ENCODE peak calls at places on chromosome 16, in four cellular contexts. A is endothelial cell, W is GM23338, S is Caco-2. Q is an unnamed sample.

GRCh38 chr16:17109413-17109812 is 361.3 kb downstream of the XYLT1 start:
- DNase-seq in A (no peak), W (no peak), S (no peak), Q (no peak)

GRCh38 chr16:68921654-68922053 is 78.3 kb downstream of the TANGO6 start:
- DNase-seq in A (no peak), W (no peak), S (peak), Q (no peak)

GRCh38 chr16:23132921-23133532 is 16.2 kb downstream of the USP31 start:
- DNase-seq in A (no peak), W (no peak), S (no peak), Q (no peak)

GRCh38 chr16:27867122-27868110 is 196.1 kb downstream of the GSG1L start:
- DNase-seq in A (peak), W (peak), S (peak), Q (peak)

GRCh38 chr16:85750827-85751641 is at the start of gene C16orf74:
- DNase-seq in A (peak), W (peak), S (no peak), Q (peak)

GRCh38 chr16:2964416-2965223 is 545 bp downstream of the KREMEN2 start:
- DNase-seq in A (peak), W (peak), S (peak), Q (peak)

GRCh38 chr16:29674188-29674587 is 4.8 kb upstream of the QPRT start:
- DNase-seq in A (no peak), W (no peak), S (no peak), Q (no peak)

GRCh38 chr16:79270011-79270410 is 330.5 kb downstream of the MAF start:
- DNase-seq in A (no peak), W (no peak), S (no peak), Q (no peak)

GRCh38 chr16:73037331-73037745 is 10.6 kb downstream of the ZFHX3 start:
- DNase-seq in A (no peak), W (no peak), S (peak), Q (no peak)

GRCh38 chr16:10959161-10959560 is 14.8 kb downstream of the CLEC16A start:
- DNase-seq in A (no peak), W (no peak), S (no peak), Q (no peak)

GRCh38 chr16:1744338-1744840 is 27.0 kb downstream of the NME3 start:
- DNase-seq in A (no peak), W (peak), S (no peak), Q (no peak)

GRCh38 chr16:84832488-84833141 is 12.8 kb downstream of the CRISPLD2 start:
- DNase-seq in A (no peak), W (no peak), S (no peak), Q (no peak)

GRCh38 chr16:30997000-30997886 is 12.2 kb downstream of the HSD3B7 start:
- DNase-seq in A (peak), W (peak), S (peak), Q (peak)

GRCh38 chr16:10521681-10522274 is 58.6 kb downstream of the EMP2 start:
- DNase-seq in A (peak), W (peak), S (no peak), Q (peak)

GRCh38 chr16:12651765-12652531 is 151.7 kb downstream of the CPPED1 start:
- DNase-seq in A (no peak), W (no peak), S (no peak), Q (no peak)

DNA sequence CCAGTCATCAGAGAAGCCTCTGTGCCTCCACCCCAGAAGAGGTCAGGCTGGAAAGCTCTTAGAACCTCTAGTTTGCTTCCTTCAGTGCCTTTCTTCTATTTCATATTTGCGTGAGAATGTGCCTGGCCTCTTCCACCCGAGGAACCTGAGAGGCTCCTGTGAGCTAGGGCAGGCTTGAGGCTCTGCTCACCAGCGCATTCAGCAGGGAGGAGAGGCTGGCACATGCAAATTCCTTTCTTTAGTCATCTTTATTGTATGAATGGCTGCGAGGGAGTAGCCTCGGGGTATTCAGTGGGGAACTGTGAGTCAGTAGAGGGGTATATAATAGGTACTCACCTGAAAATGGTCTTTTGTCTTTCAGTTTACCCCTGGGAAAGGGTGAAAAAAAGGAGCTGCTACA is 268.3 kb downstream of the ABCC12 start:
- DNase-seq in A (no peak), W (peak), S (no peak), Q (no peak)
- TF ChIP-seq CTCF in A (no peak), W (no peak), S (no peak), Q (no peak)

DNA sequence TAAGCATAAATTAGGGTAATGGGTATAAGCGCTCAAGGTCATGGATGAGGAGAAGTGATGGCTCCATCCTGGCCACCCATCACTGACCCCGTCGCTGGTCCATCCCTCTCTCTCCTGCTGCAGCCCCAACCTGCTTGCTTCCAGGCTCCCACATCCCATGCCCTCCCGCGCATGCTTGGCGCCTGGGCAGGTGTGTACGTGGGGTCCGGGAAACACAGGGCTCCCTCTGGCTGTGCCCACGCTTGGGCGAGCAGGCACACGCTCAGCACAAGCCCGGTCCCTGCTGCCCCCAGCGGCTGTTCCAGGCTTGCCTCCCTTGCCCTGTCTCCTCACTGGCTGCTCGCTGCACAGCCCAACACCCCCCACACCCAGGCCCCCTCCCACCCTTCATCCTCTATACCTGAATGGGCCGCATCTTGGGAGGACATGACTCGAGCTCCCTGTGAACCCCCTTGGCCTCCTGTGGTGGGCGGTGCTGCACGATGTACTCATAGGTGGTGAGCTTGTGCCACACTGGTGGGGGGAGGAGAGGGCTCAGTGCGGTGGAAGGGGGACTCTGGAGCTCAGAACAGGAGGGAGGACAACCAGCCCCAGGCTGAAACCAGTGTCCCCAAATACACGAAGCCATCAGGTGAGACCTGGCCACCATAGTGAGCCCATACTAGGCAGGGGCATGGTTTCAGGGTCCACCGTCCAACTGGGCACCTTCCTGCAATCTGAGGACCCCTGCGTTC is 4.7 kb upstream of the TPPP3 start:
- DNase-seq in A (no peak), W (no peak), S (no peak), Q (no peak)
- TF ChIP-seq CTCF in A (no peak), W (peak), S (no peak), Q (no peak)

DNA sequence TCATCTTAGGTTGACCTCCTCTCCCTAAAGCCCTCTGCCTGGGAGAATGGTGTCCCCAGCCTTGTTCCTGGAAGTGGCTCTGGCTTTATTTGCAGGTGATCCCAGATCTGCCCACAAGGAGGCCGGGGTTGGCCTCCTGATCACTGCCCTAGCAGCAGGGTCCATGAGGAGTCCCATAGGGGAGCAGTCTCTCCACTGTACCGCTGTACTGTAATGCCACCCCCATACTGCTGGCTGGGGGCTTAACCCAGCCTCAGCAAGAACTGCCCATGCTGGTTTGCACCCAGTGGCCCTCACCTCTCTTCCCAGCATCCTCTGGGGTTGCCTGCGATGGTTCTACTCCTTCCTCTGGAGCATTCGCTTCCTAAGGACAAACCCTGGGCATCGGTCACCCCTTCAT is 39.1 kb downstream of the PSME3IP1 start:
- DNase-seq in A (peak), W (peak), S (no peak), Q (no peak)
- TF ChIP-seq CTCF in A (peak), W (peak), S (peak), Q (no peak)

DNA sequence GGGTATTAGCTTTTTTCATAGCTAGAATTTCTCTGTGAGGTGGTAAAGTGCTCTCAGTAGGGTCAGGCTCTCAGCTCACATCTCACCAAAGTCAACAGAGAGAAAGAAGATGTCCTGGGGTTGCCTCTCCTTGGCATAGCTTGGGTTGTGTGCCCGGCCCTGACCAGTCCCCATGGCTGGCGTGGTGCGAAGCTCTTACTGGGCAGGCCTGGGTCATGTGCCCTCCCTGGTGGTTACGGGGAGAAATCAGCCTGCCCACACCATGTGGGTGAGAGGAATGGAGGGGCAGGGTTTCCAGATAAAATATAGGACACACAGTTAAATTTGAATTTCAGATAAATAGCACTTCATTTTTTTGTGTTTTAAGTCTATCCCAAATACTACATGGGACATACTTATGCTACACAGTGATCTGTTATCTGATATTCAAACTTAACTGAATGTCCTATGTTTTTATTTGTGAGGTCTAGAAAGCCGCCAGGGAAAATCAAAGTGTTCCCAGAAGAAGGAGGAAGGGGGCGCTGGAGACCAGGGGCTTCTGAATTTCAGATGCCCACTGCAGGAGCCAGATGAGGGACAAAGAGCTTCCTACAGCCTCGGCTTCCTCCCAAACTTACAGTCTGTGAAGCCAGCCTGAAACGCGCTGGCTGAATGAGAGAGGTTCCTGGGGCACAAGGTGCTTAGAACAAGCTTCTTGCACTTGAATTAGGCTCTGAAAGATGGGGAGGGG is 45.4 kb downstream of the NKD1 start:
- DNase-seq in A (peak), W (peak), S (no peak), Q (no peak)
- TF ChIP-seq CTCF in A (peak), W (peak), S (peak), Q (no peak)

DNA sequence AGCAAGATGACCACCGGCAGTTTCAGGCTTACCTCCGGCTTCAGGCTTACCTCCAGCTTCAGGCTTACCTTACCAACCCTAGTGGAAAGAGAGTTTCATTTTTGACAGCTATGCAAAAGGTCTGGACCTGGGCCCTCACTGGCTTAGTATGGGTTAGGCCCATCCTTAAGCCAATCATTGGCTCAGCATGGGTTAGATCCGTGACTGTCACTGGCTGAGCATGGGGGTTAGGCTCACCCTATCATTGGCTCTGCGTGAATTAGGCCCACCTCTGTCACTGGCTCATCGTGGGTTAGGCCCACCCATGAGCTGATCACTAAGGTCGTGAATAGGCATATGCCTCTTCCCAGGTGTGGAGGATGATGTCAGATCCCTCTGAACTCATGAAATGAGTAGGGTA is 8.1 kb downstream of the NDE1 start:
- DNase-seq in A (no peak), W (peak), S (no peak), Q (no peak)
- TF ChIP-seq CTCF in A (no peak), W (no peak), S (no peak), Q (no peak)

DNA sequence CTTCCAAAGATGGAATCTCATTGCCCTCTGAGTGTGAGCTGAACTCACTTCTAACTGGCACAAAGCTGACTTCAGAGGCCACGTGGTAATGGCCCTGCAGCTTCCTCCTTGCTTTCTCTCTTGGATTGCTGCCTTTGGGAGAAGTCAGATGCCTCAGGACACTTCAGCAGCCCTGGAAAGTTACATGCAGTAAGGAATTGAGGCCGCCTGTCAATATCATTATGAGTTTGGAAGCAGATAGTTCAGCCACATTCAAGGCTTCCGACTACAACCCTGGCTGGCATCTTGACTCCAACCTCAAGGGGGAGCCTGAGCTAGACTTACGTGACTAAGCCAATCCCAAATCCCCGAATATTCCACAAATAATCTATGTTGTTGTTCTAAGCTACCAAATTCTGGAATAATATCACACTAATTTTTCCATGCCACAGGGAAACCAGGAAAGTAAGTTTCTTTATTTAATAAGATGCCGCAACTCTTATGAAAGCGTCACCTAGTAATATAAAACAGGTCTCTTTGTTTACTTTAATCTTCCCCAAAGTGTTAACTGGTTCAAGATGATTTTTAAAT is 13.6 kb downstream of the CEP20 start:
- DNase-seq in A (peak), W (peak), S (peak), Q (no peak)
- TF ChIP-seq CTCF in A (peak), W (peak), S (peak), Q (peak)

Q was measured in GM20000.